ENCODE peak calls at places on chromosomes 5 and 9, in seven cellular contexts. C is NCI-H1105, A is A549, Z is amniotic stem cell, L is T1000, Y is left lung, U is CD14-positive monocyte. S is an unnamed sample.

GRCh38 chr9:81074261-81074660 is 615.1 kb downstream of the TLE1 start:
- DNase-seq in C (no peak), A (no peak), Z (no peak), L (no peak), Y (no peak), U (no peak), S (no peak)

GRCh38 chr9:126203313-126203712 is 123.3 kb upstream of the MVB12B start:
- DNase-seq in C (no peak), A (peak; percentile 11), Z (no peak), L (no peak), Y (no peak), U (no peak), S (no peak)

GRCh38 chr5:93800988-93801811 is 59.8 kb upstream of the POU5F2 start:
- DNase-seq in C (peak; percentile 28), A (peak; percentile 60), Z (peak; percentile 28), L (no peak), Y (no peak), U (no peak), S (no peak)

GRCh38 chr9:75974006-75974766 is 83.7 kb downstream of the PCSK5 start:
- DNase-seq in C (no peak), A (no peak), Z (no peak), L (no peak), Y (peak; percentile 37), U (no peak), S (no peak)

GRCh38 chr9:87120610-87121009 is 173.3 kb upstream of the GAS1 start:
- DNase-seq in C (no peak), A (no peak), Z (no peak), L (no peak), Y (no peak), U (no peak), S (no peak)

GRCh38 chr5:73719616-73720015 is 93.6 kb downstream of the ARHGEF28 start:
- DNase-seq in C (no peak), A (no peak), Z (no peak), L (no peak), Y (no peak), U (no peak), S (no peak)

GRCh38 chr9:138116521-138116920 is 238.9 kb downstream of the CACNA1B start:
- DNase-seq in C (no peak), A (no peak), Z (no peak), L (no peak), Y (peak; percentile 49), U (no peak), S (no peak)

GRCh38 chr5:11700376-11700775 is 203.9 kb downstream of the CTNND2 start:
- DNase-seq in C (no peak), A (no peak), Z (no peak), L (no peak), Y (no peak), U (no peak), S (no peak)

GRCh38 chr9:36174271-36174670 is 5.1 kb downstream of the CCIN start:
- DNase-seq in C (no peak), A (no peak), Z (no peak), L (no peak), Y (no peak), U (no peak), S (no peak)

GRCh38 chr5:72841756-72842535 is 25.5 kb downstream of the TNPO1 start:
- DNase-seq in C (no peak), A (peak; percentile 62), Z (no peak), L (no peak), Y (no peak), U (no peak), S (no peak)

GRCh38 chr9:129125478-129125877 is 14.3 kb downstream of the PTPA start:
- DNase-seq in C (no peak), A (peak; percentile 50), Z (no peak), L (peak; percentile 81), Y (peak; percentile 36), U (no peak), S (no peak)

GRCh38 chr5:123125172-123125508 is 36.1 kb downstream of the PRDM6 start:
- DNase-seq in C (peak; percentile 2), A (no peak), Z (no peak), L (no peak), Y (no peak), U (no peak), S (no peak)

GRCh38 chr5:43037929-43038510 is 2.1 kb downstream of the ANXA2R start:
- DNase-seq in C (no peak), A (no peak), Z (peak; percentile 59), L (no peak), Y (no peak), U (no peak), S (no peak)

GRCh38 chr9:95507456-95508241 is 9.1 kb downstream of the PTCH1 start:
- DNase-seq in C (peak; percentile 41), A (peak; percentile 86), Z (peak; percentile 25), L (no peak), Y (peak; percentile 73), U (no peak), S (peak; percentile 60)

GRCh38 chr9:35882996-35883395 is 12.8 kb upstream of the OR13J1 start:
- DNase-seq in C (no peak), A (no peak), Z (no peak), L (no peak), Y (no peak), U (no peak), S (no peak)

GRCh38 chr9:134372621-134373267 is 46.5 kb downstream of the RXRA start:
- DNase-seq in C (no peak), A (no peak), Z (no peak), L (no peak), Y (peak; percentile 98), U (peak; percentile 98), S (no peak)

GRCh38 chr9:134061688-134062371 is 6.0 kb downstream of the BRD3 start:
- DNase-seq in C (no peak), A (no peak), Z (no peak), L (no peak), Y (no peak), U (peak; percentile 42), S (no peak)

GRCh38 chr5:43000198-43000840 is 39.8 kb downstream of the ANXA2R start:
- DNase-seq in C (no peak), A (peak; percentile 55), Z (no peak), L (no peak), Y (no peak), U (no peak), S (no peak)

GRCh38 chr5:144004146-144004545 is 166.3 kb downstream of the YIPF5 start:
- DNase-seq in C (no peak), A (no peak), Z (no peak), L (no peak), Y (no peak), U (no peak), S (no peak)

GRCh38 chr5:100787648-100788047 is 115.4 kb downstream of the ST8SIA4 start:
- DNase-seq in C (no peak), A (no peak), Z (no peak), L (no peak), Y (no peak), U (no peak), S (no peak)

GRCh38 chr5:93010626-93011025 is 570.4 kb downstream of the NR2F1-AS1 start:
- DNase-seq in C (no peak), A (no peak), Z (no peak), L (no peak), Y (no peak), U (no peak), S (no peak)

GRCh38 chr5:98904786-98905185 is 24.0 kb downstream of the CHD1 start:
- DNase-seq in C (no peak), A (no peak), Z (no peak), L (no peak), Y (no peak), U (no peak), S (no peak)

GRCh38 chr9:135743546-135744332 is 41.8 kb downstream of the KCNT1 start:
- DNase-seq in C (no peak), A (no peak), Z (no peak), L (no peak), Y (no peak), U (no peak), S (no peak)

GRCh38 chr5:53601570-53601969 is 41.1 kb downstream of the NDUFS4 start:
- DNase-seq in C (no peak), A (peak; percentile 87), Z (no peak), L (no peak), Y (no peak), U (no peak), S (no peak)

GRCh38 chr9:126326228-126327015 is at the start of gene MVB12B:
- DNase-seq in C (peak; percentile 11), A (peak; percentile 20), Z (no peak), L (no peak), Y (peak; percentile 92), U (no peak), S (peak; percentile 49)

GRCh38 chr5:129112295-129112694 is 17.7 kb downstream of the ISOC1 start:
- DNase-seq in C (no peak), A (no peak), Z (no peak), L (no peak), Y (no peak), U (no peak), S (no peak)

GRCh38 chr5:43631182-43631910 is 28.4 kb downstream of the NNT start:
- DNase-seq in C (peak; percentile 73), A (peak; percentile 78), Z (peak; percentile 86), L (peak; percentile 28), Y (no peak), U (no peak), S (peak; percentile 65)

GRCh38 chr5:114898602-114899001 is 271.1 kb downstream of the TRIM36 start:
- DNase-seq in C (no peak), A (no peak), Z (no peak), L (no peak), Y (no peak), U (no peak), S (no peak)

GRCh38 chr5:138844812-138845513 is 30.2 kb downstream of the LRRTM2 start:
- DNase-seq in C (no peak), A (no peak), Z (peak; percentile 38), L (no peak), Y (no peak), U (no peak), S (no peak)

GRCh38 chr9:104993291-104993963 is 65.5 kb upstream of the ABCA1 start:
- DNase-seq in C (no peak), A (no peak), Z (no peak), L (no peak), Y (no peak), U (peak; percentile 70), S (peak; percentile 28)

GRCh38 chr9:89446440-89447310 is 51.2 kb downstream of the SEMA4D start:
- DNase-seq in C (no peak), A (no peak), Z (no peak), L (no peak), Y (peak; percentile 53), U (no peak), S (peak; percentile 33)

GRCh38 chr5:23071682-23072081 is 218.5 kb upstream of the CDH12 start:
- DNase-seq in C (no peak), A (no peak), Z (no peak), L (no peak), Y (no peak), U (no peak), S (no peak)

GRCh38 chr5:34639852-34640626 is 16.1 kb upstream of the RAI14 start:
- DNase-seq in C (no peak), A (no peak), Z (no peak), L (no peak), Y (no peak), U (no peak), S (no peak)

GRCh38 chr9:112894031-112894430 is 3.4 kb upstream of the SLC46A2 start:
- DNase-seq in C (no peak), A (no peak), Z (no peak), L (no peak), Y (no peak), U (no peak), S (no peak)

GRCh38 chr5:50440651-50441478 is at the start of gene EMB:
- DNase-seq in C (peak; percentile 35), A (peak; percentile 63), Z (no peak), L (no peak), Y (peak; percentile 96), U (peak; percentile 65), S (peak; percentile 14)

GRCh38 chr5:61330879-61331406 is 1.1 kb upstream of the ZSWIM6 start:
- DNase-seq in C (peak; percentile 47), A (peak; percentile 82), Z (peak; percentile 51), L (peak; percentile 68), Y (peak; percentile 95), U (peak; percentile 72), S (peak; percentile 89)

GRCh38 chr9:97384406-97385262 is 27.3 kb upstream of the TDRD7 start:
- DNase-seq in C (no peak), A (no peak), Z (no peak), L (no peak), Y (no peak), U (no peak), S (no peak)

GRCh38 chr5:141182248-141182647 is at the start of gene PCDHB16:
- DNase-seq in C (no peak), A (peak; percentile 24), Z (no peak), L (peak; percentile 70), Y (no peak), U (no peak), S (peak; percentile 25)